ENCODE peak calls at places on chromosomes 13 and 19, in six cellular contexts. W is adrenal gland, D is neural progenitor cell, A is psoas muscle, I is left ventricle myocardium inferior, S is thoracic aorta. G is an unnamed sample.

GRCh38 chr19:33496496-33496895 is 25.1 kb downstream of the PEPD start:
- DNase-seq in W (no peak), D (no peak), A (no peak), I (no peak), S (no peak), G (no peak)

GRCh38 chr19:30029721-30030510 is 87.9 kb downstream of the URI1 start:
- DNase-seq in W (no peak), D (no peak), A (no peak), I (no peak), S (no peak), G (no peak)

GRCh38 chr19:628168-628567 is 5.2 kb downstream of the POLRMT start:
- DNase-seq in W (no peak), D (peak), A (no peak), I (no peak), S (no peak), G (no peak)

GRCh38 chr13:110799246-110800236 is 86.0 kb downstream of the ING1 start:
- DNase-seq in W (peak), D (no peak), A (peak), I (no peak), S (no peak), G (no peak)

GRCh38 chr19:6056801-6057650 is 53.3 kb downstream of the RFX2 start:
- DNase-seq in W (peak), D (no peak), A (peak), I (peak), S (peak), G (peak)

GRCh38 chr13:111610077-111610476 is 289.6 kb downstream of the TEX29 start:
- DNase-seq in W (no peak), D (no peak), A (no peak), I (no peak), S (no peak), G (no peak)

GRCh38 chr13:62250501-62251175 is 835.0 kb upstream of the PCDH20 start:
- DNase-seq in W (no peak), D (no peak), A (no peak), I (no peak), S (no peak), G (no peak)

GRCh38 chr19:18194554-18195238 is 1.7 kb downstream of the MPV17L2 start:
- DNase-seq in W (peak), D (peak), A (peak), I (no peak), S (no peak), G (peak)

GRCh38 chr19:19110410-19111137 is 27.7 kb downstream of the TMEM161A start:
- DNase-seq in W (no peak), D (peak), A (no peak), I (no peak), S (no peak), G (no peak)

GRCh38 chr13:43766766-43767165 is 20.0 kb downstream of the ENOX1 start:
- DNase-seq in W (no peak), D (no peak), A (peak), I (peak), S (no peak), G (no peak)

GRCh38 chr19:21569497-21569870 is 64.1 kb downstream of the ZNF429 start:
- DNase-seq in W (no peak), D (no peak), A (no peak), I (peak), S (no peak), G (peak)

GRCh38 chr19:584240-585001 is 5.3 kb upstream of the HCN2 start:
- DNase-seq in W (peak), D (peak), A (peak), I (peak), S (no peak), G (no peak)

GRCh38 chr13:76016799-76017198 is 380.7 kb downstream of the LMO7 start:
- DNase-seq in W (peak), D (peak), A (no peak), I (no peak), S (no peak), G (peak)

GRCh38 chr13:110264685-110265275 is 42.2 kb downstream of the COL4A1 start:
- DNase-seq in W (no peak), D (peak), A (no peak), I (no peak), S (no peak), G (no peak)

GRCh38 chr13:42899266-42899665 is 92.8 kb downstream of the EPSTI1 start:
- DNase-seq in W (no peak), D (no peak), A (no peak), I (no peak), S (no peak), G (no peak)

GRCh38 chr19:14977128-14977527 is 2.5 kb downstream of the SLC1A6 start:
- DNase-seq in W (no peak), D (peak), A (no peak), I (no peak), S (no peak), G (no peak)

GRCh38 chr19:35164418-35164817 is 9.9 kb downstream of the FXYD5 start:
- DNase-seq in W (no peak), D (no peak), A (no peak), I (no peak), S (no peak), G (no peak)

GRCh38 chr19:1210227-1210538 is 4.6 kb downstream of the STK11 start:
- DNase-seq in W (peak), D (no peak), A (no peak), I (no peak), S (no peak), G (no peak)

GRCh38 chr13:87810920-87811344 is 139.8 kb downstream of the SLITRK5 start:
- DNase-seq in W (no peak), D (no peak), A (no peak), I (no peak), S (no peak), G (peak)

GRCh38 chr19:39301562-39301961 is 5.4 kb downstream of the IFNL1 start:
- DNase-seq in W (no peak), D (no peak), A (no peak), I (no peak), S (no peak), G (no peak)

GRCh38 chr19:39613597-39613996 is 11.3 kb downstream of the LGALS13 start:
- DNase-seq in W (no peak), D (no peak), A (no peak), I (no peak), S (no peak), G (no peak)

GRCh38 chr19:5553892-5554291 is 13.9 kb downstream of the TINCR start:
- DNase-seq in W (no peak), D (no peak), A (no peak), I (no peak), S (no peak), G (no peak)

GRCh38 chr13:52925221-52925620 is 76.8 kb upstream of the PCDH8 start:
- DNase-seq in W (no peak), D (no peak), A (peak), I (peak), S (no peak), G (no peak)

GRCh38 chr13:52925775-52926285 is 77.4 kb upstream of the PCDH8 start:
- DNase-seq in W (peak), D (no peak), A (peak), I (peak), S (no peak), G (no peak)

GRCh38 chr13:52929826-52930225 is 81.4 kb upstream of the PCDH8 start:
- DNase-seq in W (no peak), D (no peak), A (no peak), I (no peak), S (no peak), G (no peak)

GRCh38 chr13:52924241-52925148 is 76.1 kb upstream of the PCDH8 start:
- DNase-seq in W (no peak), D (no peak), A (no peak), I (no peak), S (no peak), G (no peak)

DNA sequence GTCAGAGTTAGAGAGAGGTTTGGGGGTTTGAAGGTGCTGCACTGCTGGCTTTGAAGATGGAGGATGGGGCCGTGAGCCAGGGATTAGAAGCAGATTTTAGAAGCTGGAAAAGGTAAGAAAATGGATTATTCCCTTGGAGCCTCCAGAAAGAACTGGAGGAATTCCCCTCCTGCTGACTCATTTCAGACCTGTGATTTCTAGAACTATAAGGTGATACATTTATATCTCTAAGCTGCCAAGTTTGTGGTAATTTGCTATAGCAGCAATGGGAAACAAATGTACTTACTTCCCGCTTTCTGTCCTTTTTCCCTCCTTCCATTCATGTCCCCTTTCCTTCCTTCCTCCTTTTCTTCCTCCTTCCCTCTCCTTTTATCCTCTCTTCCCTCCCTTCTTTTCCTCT is 78.5 kb upstream of the PCDH8 start:
- DNase-seq in W (no peak), D (no peak), A (no peak), I (no peak), S (no peak), G (no peak)
- H3K27ac ChIP-seq in W (no peak), D (no peak), A (no peak), I (no peak), S (no peak), G (no peak)

DNA sequence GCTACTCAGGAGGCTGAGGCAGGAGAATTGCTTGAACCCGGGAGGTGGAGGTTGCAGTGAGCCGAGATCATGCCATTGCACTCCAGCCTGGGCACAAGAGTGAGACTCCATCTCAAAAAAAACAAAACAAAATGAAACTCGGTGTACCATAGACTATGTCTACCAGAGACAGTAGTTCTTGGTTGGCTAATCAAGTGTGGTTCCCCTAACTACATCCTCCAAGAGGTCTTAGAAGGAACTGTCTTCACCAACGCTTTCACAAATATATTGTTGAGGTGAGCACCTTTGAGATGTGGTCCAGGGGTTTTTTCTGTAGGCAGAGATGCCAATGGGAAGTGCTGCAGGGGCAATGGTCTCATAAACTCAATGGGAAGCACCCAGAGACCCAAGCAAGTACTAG is 48.0 kb downstream of the RFC3 start:
- DNase-seq in W (no peak), D (no peak), A (no peak), I (no peak), S (no peak), G (no peak)
- H3K4me3 ChIP-seq in W (no peak), D (no peak), A (no peak), I (no peak), S (no peak), G (no peak)

GRCh38 chr19:41554902-41555301 is 21.1 kb upstream of the CEACAM21 start:
- DNase-seq in W (no peak), D (no peak), A (no peak), I (no peak), S (no peak), G (no peak)

GRCh38 chr19:41551212-41551610 is 24.8 kb upstream of the CEACAM21 start:
- DNase-seq in W (no peak), D (no peak), A (no peak), I (no peak), S (no peak), G (no peak)

GRCh38 chr19:41551711-41552110 is 24.3 kb upstream of the CEACAM21 start:
- DNase-seq in W (no peak), D (no peak), A (no peak), I (no peak), S (no peak), G (no peak)

GRCh38 chr19:41553804-41554203 is 22.2 kb upstream of the CEACAM21 start:
- DNase-seq in W (no peak), D (no peak), A (no peak), I (no peak), S (no peak), G (no peak)

DNA sequence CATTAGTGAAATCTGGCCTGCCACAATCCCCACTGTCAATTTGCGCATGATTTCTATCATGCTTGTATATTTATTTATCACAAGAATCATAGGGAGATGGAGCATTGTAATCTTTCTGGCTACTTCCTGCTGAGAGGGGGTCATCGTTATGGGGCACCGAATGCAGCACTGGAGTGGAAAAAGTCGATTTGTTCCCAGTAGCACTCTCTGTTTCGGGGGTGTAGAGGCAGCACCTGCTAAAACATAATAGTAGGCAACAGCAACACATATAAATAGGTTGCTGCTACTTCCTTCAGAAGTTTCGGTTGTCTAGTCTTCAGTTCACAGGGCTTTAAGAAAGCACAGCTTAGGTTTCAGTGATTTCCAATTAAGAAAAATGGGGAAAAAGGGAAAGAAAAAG is 23.4 kb upstream of the CEACAM21 start:
- DNase-seq in W (no peak), D (no peak), A (no peak), I (no peak), S (no peak), G (no peak)
- H3K27ac ChIP-seq in W (no peak), D (no peak), A (no peak), I (peak), S (no peak), G (no peak)

GRCh38 chr13:107865643-107866006 is 349.7 kb downstream of the LIG4 start:
- DNase-seq in W (no peak), D (no peak), A (no peak), I (no peak), S (no peak), G (no peak)
- H3K4me3 ChIP-seq in W (peak), D (peak), A (peak), I (peak), S (peak), G (no peak)

GRCh38 chr13:50323440-50324070 is 308.3 kb downstream of the KCNRG start:
- DNase-seq in W (no peak), D (no peak), A (no peak), I (no peak), S (no peak), G (no peak)
- H3K27ac ChIP-seq in W (no peak), D (no peak), A (no peak), I (no peak), S (no peak), G (no peak)